ENCODE peak calls at places on chromosomes 1 and 21, in six cellular contexts. M is H9, P is IMR-90, Y is mesenchymal stem cell, U is H1, B is trophoblast cell. D is an unnamed sample.

GRCh38 chr1:188762344-188762743 is 1715.3 kb downstream of the BRINP3 start:
- DNase-seq in M (no peak), P (no peak), Y (no peak), U (no peak), B (no peak), D (no peak)

GRCh38 chr1:2940178-2940577 is 81.1 kb upstream of the ACTRT2 start:
- DNase-seq in M (no peak), P (no peak), Y (no peak), U (no peak), B (no peak), D (no peak)

GRCh38 chr21:29627905-29628304 is 311.9 kb downstream of the GRIK1 start:
- DNase-seq in M (no peak), P (no peak), Y (no peak), U (no peak), B (no peak), D (no peak)

GRCh38 chr1:60591583-60591982 is 490.8 kb upstream of the NFIA start:
- DNase-seq in M (no peak), P (no peak), Y (no peak), U (no peak), B (no peak), D (no peak)

GRCh38 chr1:18531503-18531845 is 50.7 kb downstream of the KLHDC7A start:
- DNase-seq in M (peak; percentile 11), P (no peak), Y (no peak), U (peak; percentile 24), B (no peak), D (no peak)

GRCh38 chr21:41170442-41170841 is 2.5 kb downstream of the BACE2 start:
- DNase-seq in M (peak; percentile 72), P (peak; percentile 34), Y (no peak), U (peak; percentile 59), B (peak; percentile 65), D (peak; percentile 23)

GRCh38 chr1:23394664-23395063 is 25.0 kb upstream of the ZNF436 start:
- DNase-seq in M (peak; percentile 60), P (peak; percentile 69), Y (peak; percentile 96), U (peak; percentile 51), B (no peak), D (no peak)

GRCh38 chr1:158246650-158247049 is 7.6 kb upstream of the CD1A start:
- DNase-seq in M (no peak), P (no peak), Y (no peak), U (no peak), B (no peak), D (no peak)

GRCh38 chr1:1065265-1065939 is 8.7 kb downstream of the RNF223 start:
- DNase-seq in M (no peak), P (no peak), Y (no peak), U (no peak), B (peak; percentile 28), D (no peak)

GRCh38 chr1:26220199-26220912 is 13.6 kb upstream of the CEP85 start:
- DNase-seq in M (no peak), P (no peak), Y (no peak), U (no peak), B (no peak), D (no peak)

GRCh38 chr1:10888791-10889627 is 92.6 kb upstream of the CASZ1 start:
- DNase-seq in M (no peak), P (no peak), Y (no peak), U (peak; percentile 62), B (no peak), D (no peak)

GRCh38 chr1:211928993-211929637 is 98.6 kb upstream of the LPGAT1 start:
- DNase-seq in M (no peak), P (peak; percentile 20), Y (peak; percentile 31), U (no peak), B (peak; percentile 29), D (no peak)

GRCh38 chr1:44361478-44361877 is 6.4 kb upstream of the ERI3 start:
- DNase-seq in M (peak; percentile 35), P (no peak), Y (no peak), U (no peak), B (peak; percentile 60), D (no peak)

GRCh38 chr1:235998812-235999211 is 66.1 kb downstream of the NID1 start:
- DNase-seq in M (no peak), P (no peak), Y (no peak), U (no peak), B (no peak), D (no peak)

GRCh38 chr1:93588206-93588605 is 93.4 kb downstream of the BCAR3 start:
- DNase-seq in M (no peak), P (peak; percentile 54), Y (peak; percentile 73), U (no peak), B (no peak), D (no peak)

GRCh38 chr1:1144122-1144842 is 28.4 kb upstream of the C1orf159 start:
- DNase-seq in M (peak; percentile 59), P (no peak), Y (no peak), U (no peak), B (no peak), D (no peak)

GRCh38 chr1:27074175-27074780 is 61.6 kb upstream of the TENT5B start:
- DNase-seq in M (no peak), P (peak; percentile 12), Y (peak; percentile 27), U (no peak), B (no peak), D (no peak)

GRCh38 chr21:17427831-17428483 is 84.9 kb upstream of the CXADR start:
- DNase-seq in M (no peak), P (no peak), Y (no peak), U (no peak), B (no peak), D (no peak)

GRCh38 chr1:26363549-26364448 is 8.8 kb downstream of the ZNF683 start:
- DNase-seq in M (peak; percentile 87), P (peak; percentile 64), Y (peak; percentile 70), U (peak; percentile 97), B (peak; percentile 86), D (peak; percentile 76)

GRCh38 chr1:150650193-150650592 is 20.8 kb upstream of the ENSA start:
- DNase-seq in M (no peak), P (peak; percentile 7), Y (no peak), U (no peak), B (peak; percentile 57), D (no peak)

GRCh38 chr1:172638885-172639831 is 19.7 kb upstream of the FASLG start:
- DNase-seq in M (no peak), P (peak; percentile 99), Y (peak; percentile 77), U (no peak), B (peak; percentile 94), D (no peak)

GRCh38 chr1:69499203-69499803 is 68.4 kb upstream of the LRRC7 start:
- DNase-seq in M (no peak), P (no peak), Y (no peak), U (no peak), B (no peak), D (no peak)

GRCh38 chr1:25500694-25501093 is 42.7 kb upstream of the LDLRAP1 start:
- DNase-seq in M (no peak), P (no peak), Y (no peak), U (no peak), B (no peak), D (no peak)

DNA sequence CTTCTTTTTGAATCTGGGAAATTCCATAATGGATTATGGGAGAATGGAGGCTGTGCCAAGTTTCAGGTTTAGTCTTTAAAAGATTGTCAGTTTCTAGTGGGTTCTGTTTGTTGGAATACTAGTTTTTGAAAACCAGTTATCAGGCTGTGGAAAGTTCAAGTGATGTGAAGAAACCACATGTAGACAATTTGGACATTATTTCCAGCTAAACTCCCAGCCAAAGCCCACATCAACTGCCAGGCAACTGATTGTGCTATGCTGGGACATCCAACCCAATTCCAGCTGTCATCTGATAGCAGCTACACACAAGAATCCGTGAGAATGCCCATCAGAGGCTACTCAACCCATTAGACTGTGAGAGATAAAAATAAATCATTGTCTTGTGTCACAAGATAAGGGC is 546.1 kb upstream of the ADAMTS5 start:
- DNase-seq in M (no peak), P (no peak), Y (no peak), U (no peak), B (no peak), D (no peak)
- H2AFZ ChIP-seq in M (no peak overlapping the region), P (no peak overlapping the region), Y (no peak overlapping the region), U (no peak overlapping the region), B (no peak overlapping the region), D (no peak overlapping the region)

GRCh38 chr1:234373064-234373937 is at the start of gene COA6:
- DNase-seq in M (peak; percentile 92), P (peak; percentile 97), Y (peak; percentile 98), U (peak; percentile 85), B (peak; percentile 97), D (peak; percentile 92)
- H3K23ac ChIP-seq in M (no peak within 1 kb of the TSS), P (peak within 1 kb of the TSS; percentile 97), Y (peak within 1 kb of the TSS; percentile 34), U (no peak within 1 kb of the TSS), B (no peak within 1 kb of the TSS), D (peak within 1 kb of the TSS; percentile 76)

DNA sequence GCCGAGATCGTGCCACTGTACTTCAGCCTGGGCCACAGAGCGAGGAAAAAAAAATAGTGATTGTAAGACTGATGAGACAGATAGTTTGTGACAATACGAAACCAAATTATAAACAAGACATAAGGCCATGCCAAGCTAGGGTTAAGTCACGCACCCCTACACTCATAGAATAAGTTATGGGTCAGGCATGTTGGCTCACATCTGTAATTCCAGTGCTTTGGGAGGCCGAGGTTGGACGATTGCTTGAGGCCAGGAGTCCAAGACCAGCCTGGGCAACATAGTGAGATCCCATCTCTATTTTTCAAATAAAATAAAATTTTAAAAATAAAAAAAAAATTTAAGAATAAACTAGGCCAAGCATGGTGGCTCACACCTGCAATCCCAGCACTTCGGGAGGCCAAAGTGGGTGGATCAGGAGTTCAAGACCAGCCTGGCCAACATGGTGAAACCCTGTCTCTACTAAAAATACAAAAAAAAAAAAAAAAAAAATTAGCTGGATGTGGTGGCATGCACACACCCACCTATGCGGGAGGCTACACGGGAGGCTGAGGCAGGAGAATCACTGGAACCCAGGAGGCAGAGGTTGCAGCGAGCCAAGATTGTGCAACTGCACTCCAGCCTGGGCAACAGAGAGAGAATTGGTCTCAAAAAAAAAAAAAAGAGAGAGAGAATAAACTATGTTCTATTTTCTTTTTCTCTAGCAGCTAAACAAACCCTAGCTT is 50.1 kb upstream of the SPOCD1 start:
- DNase-seq in M (no peak), P (no peak), Y (no peak), U (no peak), B (no peak), D (no peak)
- H2AFZ ChIP-seq in M (no peak overlapping the region), P (no peak overlapping the region), Y (no peak overlapping the region), U (no peak overlapping the region), B (no peak overlapping the region), D (no peak overlapping the region)

DNA sequence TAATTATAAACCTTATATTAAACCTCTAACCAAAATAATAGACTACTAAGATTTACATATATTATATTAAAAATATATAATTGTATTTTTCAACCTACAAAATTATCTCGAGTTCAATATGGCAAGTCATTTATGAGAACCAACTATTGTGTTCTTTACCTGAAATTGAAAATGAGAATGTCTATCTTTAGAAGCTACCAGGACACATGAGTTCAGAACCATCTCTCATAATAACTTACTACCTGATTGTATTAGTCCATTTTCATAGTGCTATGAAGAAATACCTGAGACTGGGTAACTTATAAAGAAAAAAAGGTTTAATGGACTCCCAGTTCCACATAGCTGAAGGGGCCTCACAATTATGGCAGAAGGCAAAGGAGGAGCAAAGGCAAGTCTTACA is 6.8 kb downstream of the HAO2 start:
- DNase-seq in M (no peak), P (no peak), Y (no peak), U (no peak), B (no peak), D (no peak)
- H3K23ac ChIP-seq in M (no peak overlapping the region), P (no peak overlapping the region), Y (no peak overlapping the region), U (no peak overlapping the region), B (no peak overlapping the region), D (no peak overlapping the region)

GRCh38 chr1:195218428-195219212 is 1389.6 kb downstream of the KCNT2 start:
- DNase-seq in M (no peak), P (no peak), Y (no peak), U (no peak), B (no peak), D (no peak)
- H2AFZ ChIP-seq in M (no peak overlapping the region), P (no peak overlapping the region), Y (no peak overlapping the region), U (peak overlapping the region; percentile 82), B (no peak overlapping the region), D (no peak overlapping the region)

D was measured in neuronal stem cell.